ENCODE peak calls at places on chromosomes 11 and 22, in seven cellular contexts. M, E, C, W, K, T and H are unnamed samples.

GRCh38 chr11:119791701-119792151 is 62.7 kb upstream of the NECTIN1 start:
- DNase-seq in C (peak; percentile 11), K (no peak), E (no peak), T (no peak), W (no peak), M (no peak), H (peak; percentile 70)

GRCh38 chr11:117230286-117230961 is 1.4 kb downstream of the PCSK7 start:
- DNase-seq in W (no peak), T (no peak), M (no peak), E (peak; percentile 31), C (no peak), K (peak; percentile 17), H (no peak)

GRCh38 chr11:57946628-57947027 is 77.1 kb upstream of the OR9Q1 start:
- DNase-seq in T (no peak), W (no peak), C (no peak), M (no peak), E (no peak), K (no peak), H (no peak)

GRCh38 chr22:37232140-37232998 is 11.7 kb downstream of the RAC2 start:
- DNase-seq in K (no peak), C (no peak), M (no peak), W (no peak), T (no peak), E (no peak), H (no peak)

GRCh38 chr11:114377612-114378267 is 22.6 kb downstream of the C11orf71 start:
- DNase-seq in W (no peak), K (no peak), M (no peak), E (no peak), T (peak; percentile 96), C (no peak), H (peak; percentile 94)

GRCh38 chr11:128946646-128947045 is 4.0 kb upstream of the TP53AIP1 start:
- DNase-seq in M (no peak), W (no peak), E (no peak), K (no peak), T (no peak), C (no peak), H (no peak)

GRCh38 chr22:42800731-42801536 is 56.1 kb downstream of the ARFGAP3 start:
- DNase-seq in C (no peak), K (no peak), M (no peak), T (no peak), E (no peak), W (no peak), H (no peak)

GRCh38 chr11:103170865-103171264 is 61.6 kb downstream of the DYNC2H1 start:
- DNase-seq in E (no peak), C (no peak), W (no peak), T (peak; percentile 47), K (no peak), M (no peak), H (no peak)

GRCh38 chr11:105861225-105861624 is 160.8 kb downstream of the MSANTD4 start:
- DNase-seq in E (no peak), W (no peak), T (no peak), M (no peak), C (no peak), K (no peak), H (no peak)

GRCh38 chr11:65436412-65437032 is 13.9 kb downstream of the NEAT1 start:
- DNase-seq in E (no peak), K (no peak), W (no peak), C (no peak), T (peak; percentile 21), M (no peak), H (no peak)

GRCh38 chr11:78228467-78228866 is 39.7 kb downstream of the USP35 start:
- DNase-seq in W (no peak), M (no peak), E (no peak), C (peak; percentile 60), K (no peak), T (peak; percentile 46), H (peak; percentile 62)